ENCODE peak calls at places on chromosomes 12 and 14, in nine cellular contexts. J, R, V, U, E, Z, Y, Q and O are unnamed samples.

GRCh38 chr12:15534870-15535269 is 212.6 kb downstream of the PTPRO start:
- DNase-seq in J (no peak), R (peak; percentile 38), V (no peak), U (peak; percentile 48), E (no peak), Z (no peak), Y (peak; percentile 55), Q (no peak), O (no peak)

GRCh38 chr12:15726029-15726756 is 63.0 kb downstream of the EPS8 start:
- DNase-seq in J (no peak), R (no peak), V (no peak), U (peak; percentile 29), E (no peak), Z (no peak), Y (no peak), Q (no peak), O (no peak)

GRCh38 chr12:131276501-131277185 is 322.9 kb downstream of the ADGRD1 start:
- DNase-seq in J (no peak), R (no peak), V (peak; percentile 56), U (no peak), E (no peak), Z (no peak), Y (no peak), Q (no peak), O (no peak)

GRCh38 chr12:67509987-67510386 is 138.6 kb upstream of the DYRK2 start:
- DNase-seq in J (no peak), R (no peak), V (no peak), U (no peak), E (no peak), Z (no peak), Y (no peak), Q (no peak), O (no peak)

GRCh38 chr12:71439613-71440392 is at the start of gene LGR5:
- DNase-seq in J (no peak), R (no peak), V (peak; percentile 75), U (peak; percentile 32), E (peak; percentile 81), Z (peak; percentile 50), Y (no peak), Q (peak; percentile 34), O (peak; percentile 45)

GRCh38 chr14:76930549-76930948 is 98.0 kb downstream of the IRF2BPL start:
- DNase-seq in J (no peak), R (no peak), V (no peak), U (no peak), E (no peak), Z (no peak), Y (no peak), Q (no peak), O (no peak)

GRCh38 chr12:118494776-118495175 is 118.4 kb downstream of the SUDS3 start:
- DNase-seq in J (no peak), R (no peak), V (no peak), U (peak; percentile 55), E (no peak), Z (no peak), Y (no peak), Q (no peak), O (no peak)

GRCh38 chr12:27525373-27525772 is 1.4 kb downstream of the PPFIBP1 start:
- DNase-seq in J (peak; percentile 44), R (peak; percentile 51), V (no peak), U (peak; percentile 79), E (no peak), Z (no peak), Y (no peak), Q (no peak), O (no peak)

GRCh38 chr12:79058342-79058741 is 193.8 kb downstream of the SYT1 start:
- DNase-seq in J (peak; percentile 7), R (no peak), V (no peak), U (peak; percentile 76), E (no peak), Z (no peak), Y (no peak), Q (no peak), O (peak; percentile 75)

GRCh38 chr12:55972045-55972843 is 1.6 kb upstream of the RAB5B start:
- DNase-seq in J (no peak), R (no peak), V (no peak), U (peak; percentile 79), E (no peak), Z (no peak), Y (no peak), Q (no peak), O (peak; percentile 33)

GRCh38 chr14:48853159-48853558 is 733.0 kb downstream of the RPS29 start:
- DNase-seq in J (no peak), R (no peak), V (no peak), U (no peak), E (no peak), Z (no peak), Y (no peak), Q (no peak), O (no peak)

GRCh38 chr12:16389594-16389993 is 42.1 kb downstream of the MGST1 start:
- DNase-seq in J (no peak), R (peak; percentile 19), V (no peak), U (peak; percentile 58), E (no peak), Z (no peak), Y (peak; percentile 72), Q (no peak), O (peak; percentile 76)

GRCh38 chr12:105457026-105457425 is 126.5 kb downstream of the C12orf75 start:
- DNase-seq in J (no peak), R (no peak), V (no peak), U (no peak), E (no peak), Z (no peak), Y (no peak), Q (no peak), O (no peak)

GRCh38 chr12:13668880-13669279 is 312.5 kb downstream of the GRIN2B start:
- DNase-seq in J (no peak), R (no peak), V (no peak), U (no peak), E (no peak), Z (no peak), Y (no peak), Q (no peak), O (no peak)

GRCh38 chr12:65568517-65568916 is 255.8 kb upstream of the HMGA2 start:
- DNase-seq in J (no peak), R (no peak), V (no peak), U (peak; percentile 62), E (no peak), Z (no peak), Y (no peak), Q (no peak), O (no peak)

GRCh38 chr14:75619598-75619997 is 41.1 kb downstream of the ERG28 start:
- DNase-seq in J (no peak), R (no peak), V (no peak), U (no peak), E (no peak), Z (no peak), Y (no peak), Q (no peak), O (no peak)

GRCh38 chr12:123250471-123251383 is 17.5 kb downstream of the MTRFR start:
- DNase-seq in J (peak; percentile 71), R (peak; percentile 52), V (peak; percentile 93), U (no peak), E (no peak), Z (no peak), Y (no peak), Q (no peak), O (peak; percentile 91)

GRCh38 chr12:15783288-15783687 is 5.9 kb downstream of the EPS8 start:
- DNase-seq in J (no peak), R (no peak), V (no peak), U (no peak), E (no peak), Z (no peak), Y (no peak), Q (no peak), O (no peak)

GRCh38 chr12:52195065-52195730 is 3.4 kb upstream of the KRT80 start:
- DNase-seq in J (no peak), R (peak; percentile 65), V (no peak), U (peak; percentile 50), E (no peak), Z (no peak), Y (no peak), Q (no peak), O (peak; percentile 68)

GRCh38 chr14:104805326-104805678 is 4.4 kb downstream of the ZBTB42 start:
- DNase-seq in J (peak; percentile 82), R (no peak), V (peak; percentile 90), U (peak; percentile 93), E (no peak), Z (no peak), Y (no peak), Q (no peak), O (no peak)

GRCh38 chr12:101670007-101670671 is 27.3 kb upstream of the CHPT1 start:
- DNase-seq in J (peak; percentile 44), R (peak; percentile 16), V (no peak), U (peak; percentile 50), E (no peak), Z (no peak), Y (peak; percentile 63), Q (peak; percentile 24), O (peak; percentile 9)

GRCh38 chr14:35708072-35708471 is 101.0 kb downstream of the RALGAPA1 start:
- DNase-seq in J (no peak), R (no peak), V (no peak), U (peak; percentile 25), E (no peak), Z (no peak), Y (no peak), Q (no peak), O (no peak)

GRCh38 chr14:89244720-89245119 is 172.3 kb downstream of the FOXN3 start:
- DNase-seq in J (no peak), R (no peak), V (no peak), U (no peak), E (no peak), Z (no peak), Y (no peak), Q (no peak), O (no peak)

GRCh38 chr12:12506541-12506940 is 56.1 kb downstream of the DUSP16 start:
- DNase-seq in J (no peak), R (no peak), V (no peak), U (peak; percentile 50), E (no peak), Z (no peak), Y (no peak), Q (no peak), O (no peak)

GRCh38 chr14:59245809-59246295 is 57.4 kb downstream of the DAAM1 start:
- DNase-seq in J (no peak), R (no peak), V (no peak), U (no peak), E (no peak), Z (no peak), Y (no peak), Q (no peak), O (no peak)

GRCh38 chr14:45698462-45699134 is 445.6 kb upstream of the MIS18BP1 start:
- DNase-seq in J (no peak), R (no peak), V (no peak), U (no peak), E (no peak), Z (no peak), Y (no peak), Q (no peak), O (no peak)

GRCh38 chr14:91302391-91302790 is 57.9 kb upstream of the GPR68 start:
- DNase-seq in J (no peak), R (no peak), V (no peak), U (no peak), E (no peak), Z (no peak), Y (no peak), Q (no peak), O (no peak)

GRCh38 chr14:72254940-72255472 is 322.8 kb downstream of the RGS6 start:
- DNase-seq in J (no peak), R (no peak), V (no peak), U (no peak), E (no peak), Z (no peak), Y (no peak), Q (no peak), O (no peak)